ENCODE peak calls at places on chromosomes 3 and 15, in seven cellular contexts. Z, M, P, G, K, C and N are unnamed samples.

GRCh38 chr3:27993061-27993460 is 248.4 kb upstream of the CMC1 start:
- DNase-seq in G (no peak), K (no peak), Z (no peak), C (peak; percentile 65), M (no peak), P (no peak), N (no peak)

GRCh38 chr15:34223904-34224596 is 766 bp upstream of the EMC4 start:
- DNase-seq in Z (no peak), P (peak; percentile 13), C (no peak), K (no peak), G (no peak), M (no peak), N (no peak)

GRCh38 chr3:161253711-161254110 is 32.6 kb downstream of the NMD3 start:
- DNase-seq in Z (no peak), G (no peak), M (no peak), P (no peak), K (no peak), C (no peak), N (no peak)

GRCh38 chr3:58271901-58272501 is 34.0 kb upstream of the RPP14 start:
- DNase-seq in K (peak; percentile 14), M (peak; percentile 81), Z (no peak), G (no peak), C (no peak), P (peak; percentile 93), N (no peak)

GRCh38 chr3:80192871-80193270 is 425.1 kb upstream of the ROBO1 start:
- DNase-seq in G (no peak), K (no peak), M (peak; percentile 3), P (no peak), Z (no peak), C (no peak), N (no peak)

GRCh38 chr3:30549600-30549999 is 56.8 kb upstream of the TGFBR2 start:
- DNase-seq in C (peak; percentile 35), G (peak; percentile 65), M (no peak), P (no peak), K (no peak), Z (no peak), N (peak; percentile 74)

GRCh38 chr3:63967675-63968611 is 55.4 kb downstream of the PSMD6 start:
- DNase-seq in M (peak; percentile 75), K (no peak), Z (no peak), G (no peak), P (peak; percentile 70), C (no peak), N (no peak)

GRCh38 chr3:23762214-23763039 is 43.3 kb upstream of the UBE2E1 start:
- DNase-seq in K (no peak), Z (no peak), P (no peak), C (no peak), M (peak; percentile 9), G (no peak), N (no peak)

GRCh38 chr3:123283657-123284398 is 82.1 kb downstream of the SEC22A start:
- DNase-seq in C (no peak), Z (no peak), P (no peak), G (no peak), M (no peak), K (no peak), N (no peak)

GRCh38 chr15:99118801-99119546 is 14.1 kb downstream of the SYNM start:
- DNase-seq in K (no peak), M (no peak), C (no peak), Z (no peak), G (no peak), P (no peak), N (no peak)

GRCh38 chr3:22361465-22361864 is 610.5 kb upstream of the ZNF385D start:
- DNase-seq in M (no peak), G (no peak), C (no peak), P (no peak), K (no peak), Z (no peak), N (no peak)

GRCh38 chr3:7999363-7999762 is 502.3 kb upstream of the LMCD1 start:
- DNase-seq in G (peak; percentile 61), M (no peak), K (no peak), C (peak; percentile 57), P (no peak), Z (peak; percentile 51), N (peak; percentile 95)

GRCh38 chr3:9809239-9809614 is 835 bp upstream of the TTLL3 start:
- DNase-seq in G (peak; percentile 43), Z (no peak), K (no peak), P (no peak), C (no peak), M (no peak), N (peak; percentile 79)

GRCh38 chr3:44509393-44509921 is 32.0 kb upstream of the ZNF445 start:
- DNase-seq in G (no peak), K (no peak), C (peak; percentile 17), M (peak; percentile 24), P (no peak), Z (no peak), N (peak; percentile 8)

GRCh38 chr15:73699249-73700040 is 15.3 kb downstream of the CD276 start:
- DNase-seq in K (no peak), P (no peak), Z (no peak), C (no peak), G (no peak), M (no peak), N (no peak)

GRCh38 chr15:74826911-74827310 is 484 bp downstream of the CPLX3 start:
- DNase-seq in K (no peak), M (no peak), Z (no peak), G (no peak), C (no peak), P (no peak), N (no peak)

GRCh38 chr3:196914866-196915265 is 27.5 kb downstream of the NCBP2 start:
- DNase-seq in G (peak; percentile 53), M (no peak), K (no peak), Z (no peak), C (no peak), P (no peak), N (peak; percentile 29)

GRCh38 chr3:101702726-101703125 is 16.2 kb upstream of the RPL24 start:
- DNase-seq in K (peak; percentile 55), M (no peak), G (no peak), Z (no peak), C (no peak), P (no peak), N (no peak)

DNA sequence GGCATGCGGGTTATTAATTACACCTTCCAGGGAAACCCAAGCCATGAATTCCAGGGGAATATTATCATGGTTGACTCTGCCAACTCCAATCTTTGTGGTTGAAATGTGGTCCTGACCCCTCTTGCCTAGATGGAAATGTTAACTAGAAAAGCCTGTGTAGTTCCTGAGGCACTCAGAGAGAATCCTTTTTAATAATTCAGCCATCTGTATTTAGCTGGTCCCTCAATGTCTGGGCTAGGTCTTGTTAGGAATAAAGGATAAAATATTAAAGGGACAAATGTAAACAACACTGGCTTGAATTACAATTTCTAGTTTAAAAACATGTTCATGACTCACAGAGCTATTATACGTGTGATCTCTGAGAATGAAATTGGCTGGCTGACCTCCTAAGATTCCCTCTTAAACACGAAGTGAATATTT is 435.2 kb upstream of the SUCLG2 start:
- DNase-seq in Z (no peak), C (no peak), K (no peak), P (peak; percentile 9), G (no peak), M (no peak), N (no peak)
- H4K8ac ChIP-seq in Z (no peak overlapping the region), C (no peak overlapping the region), K (no peak overlapping the region), P (no peak overlapping the region), G (no peak overlapping the region), M (no peak overlapping the region), N (no peak overlapping the region)

GRCh38 chr3:127210654-127210943 is 17.7 kb downstream of the PRR23E start:
- DNase-seq in P (no peak), G (no peak), Z (no peak), M (no peak), K (no peak), C (no peak), N (no peak)

GRCh38 chr3:127209155-127209839 is 16.4 kb downstream of the PRR23E start:
- DNase-seq in G (peak; percentile 20), P (no peak), Z (no peak), C (no peak), M (no peak), K (no peak), N (no peak)

GRCh38 chr3:127208483-127209100 is 15.7 kb downstream of the PRR23E start:
- DNase-seq in P (no peak), K (no peak), Z (no peak), G (peak; percentile 20), C (no peak), M (no peak), N (peak; percentile 69)

GRCh38 chr3:127211118-127212060 is 18.5 kb downstream of the PRR23E start:
- DNase-seq in C (no peak), K (no peak), Z (no peak), M (no peak), G (no peak), P (no peak), N (no peak)

GRCh38 chr3:127209840-127210653 is 17.1 kb downstream of the PRR23E start:
- DNase-seq in P (no peak), C (no peak), M (no peak), Z (no peak), K (no peak), G (peak; percentile 21), N (peak; percentile 92)
- H4K8ac ChIP-seq in P (no peak overlapping the region), C (no peak overlapping the region), M (no peak overlapping the region), Z (peak overlapping the region; percentile 12), K (no peak overlapping the region), G (no peak overlapping the region), N (no peak overlapping the region)

DNA sequence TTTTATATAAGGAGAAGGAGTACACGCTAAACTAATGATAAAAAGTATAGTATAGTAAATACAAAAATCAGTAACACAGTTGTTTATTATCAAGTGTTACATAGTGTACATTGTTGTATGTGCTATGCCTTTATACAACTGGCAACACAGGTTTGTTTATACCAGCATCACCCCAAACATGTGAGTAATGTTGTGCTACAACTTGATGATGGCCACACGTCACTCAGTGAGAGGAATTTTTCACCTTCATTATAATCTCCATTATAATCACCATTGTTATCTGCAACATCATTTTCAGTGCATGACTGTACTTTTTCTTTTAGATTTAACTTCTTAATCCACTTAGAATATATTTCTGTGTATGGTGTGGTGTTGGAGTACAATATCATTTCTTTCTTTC is 204.0 kb upstream of the CTNNB1 start:
- DNase-seq in M (no peak), Z (no peak), K (peak; percentile 76), G (no peak), C (no peak), P (no peak), N (no peak)
- H4K8ac ChIP-seq in M (no peak overlapping the region), Z (no peak overlapping the region), K (no peak overlapping the region), G (no peak overlapping the region), C (no peak overlapping the region), P (no peak overlapping the region), N (no peak overlapping the region)

GRCh38 chr3:174097686-174098085 is 700.1 kb downstream of the NLGN1 start:
- DNase-seq in G (no peak), C (no peak), K (no peak), Z (no peak), P (no peak), M (no peak), N (no peak)

GRCh38 chr3:174100744-174101143 is 703.2 kb downstream of the NLGN1 start:
- DNase-seq in P (peak; percentile 30), C (no peak), K (no peak), G (no peak), Z (no peak), M (no peak), N (no peak)

GRCh38 chr3:174101244-174101643 is 703.7 kb downstream of the NLGN1 start:
- DNase-seq in K (no peak), C (no peak), M (peak; percentile 41), Z (no peak), G (no peak), P (peak; percentile 69), N (no peak)

GRCh38 chr3:174102274-174102673 is 704.7 kb downstream of the NLGN1 start:
- DNase-seq in C (no peak), P (no peak), Z (no peak), M (no peak), K (no peak), G (no peak), N (no peak)

GRCh38 chr3:174099724-174100123 is 702.2 kb downstream of the NLGN1 start:
- DNase-seq in C (no peak), Z (no peak), K (no peak), P (no peak), G (no peak), M (no peak), N (no peak)
- H4K8ac ChIP-seq in C (no peak overlapping the region), Z (no peak overlapping the region), K (no peak overlapping the region), P (no peak overlapping the region), G (no peak overlapping the region), M (no peak overlapping the region), N (no peak overlapping the region)